ENCODE peak calls at places on chromosomes 3 and 15, in four cellular contexts. J is neural crest cell, U is A172, Q is right cardiac atrium. K is an unnamed sample.

GRCh38 chr15:53833134-53833624 is 73.7 kb upstream of the WDR72 start:
- DNase-seq in J (no peak), U (no peak), Q (peak), K (peak)

GRCh38 chr3:99475229-99475628 is 163.2 kb upstream of the COL8A1 start:
- DNase-seq in J (no peak), U (no peak), Q (no peak), K (no peak)

GRCh38 chr15:55654541-55654940 is 66.4 kb upstream of the PYGO1 start:
- DNase-seq in J (no peak), U (no peak), Q (no peak), K (peak)

GRCh38 chr3:40660554-40660953 is 135.8 kb downstream of the ZNF621 start:
- DNase-seq in J (no peak), U (no peak), Q (no peak), K (no peak)

GRCh38 chr3:59808431-59808830 is 758.6 kb upstream of the CFAP20DC start:
- DNase-seq in J (no peak), U (no peak), Q (no peak), K (no peak)

GRCh38 chr3:114712728-114713492 is 419.1 kb downstream of the TIGIT start:
- DNase-seq in J (no peak), U (no peak), Q (no peak), K (no peak)

GRCh38 chr3:122146466-122146865 is 37.0 kb upstream of the CASR start:
- DNase-seq in J (no peak), U (no peak), Q (no peak), K (no peak)

GRCh38 chr3:29745237-29745870 is 464.5 kb downstream of the RBMS3 start:
- DNase-seq in J (no peak), U (no peak), Q (no peak), K (no peak)

GRCh38 chr3:9909221-9910013 is 6.8 kb downstream of the IL17RE start:
- DNase-seq in J (no peak), U (no peak), Q (no peak), K (no peak)

GRCh38 chr3:25472747-25473146 is 44.7 kb downstream of the RARB start:
- DNase-seq in J (no peak), U (no peak), Q (no peak), K (peak)

GRCh38 chr3:170414202-170414663 is 4.4 kb upstream of the CLDN11 start:
- DNase-seq in J (no peak), U (peak), Q (no peak), K (peak)

GRCh38 chr3:14538451-14539088 is 1.6 kb downstream of the GRIP2 start:
- DNase-seq in J (no peak), U (no peak), Q (peak), K (no peak)

GRCh38 chr3:107630779-107631178 is 108.0 kb downstream of the BBX start:
- DNase-seq in J (no peak), U (no peak), Q (no peak), K (no peak)

GRCh38 chr15:85840079-85840801 is 45.5 kb upstream of the KLHL25 start:
- DNase-seq in J (peak), U (peak), Q (peak), K (peak)

GRCh38 chr15:40498418-40498817 is 27.6 kb downstream of the CHST14 start:
- DNase-seq in J (no peak), U (peak), Q (no peak), K (peak)

GRCh38 chr15:94042163-94042954 is 189.0 kb upstream of the MCTP2 start:
- DNase-seq in J (no peak), U (peak), Q (no peak), K (peak)

GRCh38 chr3:138092023-138092422 is 23.4 kb downstream of the DZIP1L start:
- DNase-seq in J (no peak), U (no peak), Q (no peak), K (peak)

GRCh38 chr3:172607305-172608121 is 84.3 kb upstream of the TNFSF10 start:
- DNase-seq in J (no peak), U (peak), Q (no peak), K (peak)

GRCh38 chr15:96494530-96494929 is 164.0 kb downstream of the NR2F2 start:
- DNase-seq in J (no peak), U (no peak), Q (no peak), K (no peak)

GRCh38 chr3:178274711-178275110 is 261.5 kb upstream of the KCNMB2 start:
- DNase-seq in J (no peak), U (no peak), Q (no peak), K (no peak)

GRCh38 chr15:39530446-39531342 is 50.2 kb upstream of the THBS1 start:
- DNase-seq in J (no peak), U (no peak), Q (no peak), K (peak)

GRCh38 chr3:17407576-17407975 is 334.9 kb downstream of the TBC1D5 start:
- DNase-seq in J (no peak), U (no peak), Q (no peak), K (peak)

GRCh38 chr3:77125934-77126333 is 86.0 kb downstream of the ROBO2 start:
- DNase-seq in J (no peak), U (no peak), Q (no peak), K (no peak)

GRCh38 chr15:52730163-52730562 is 51.0 kb upstream of the ATOSA start:
- DNase-seq in J (no peak), U (peak), Q (no peak), K (no peak)

GRCh38 chr3:150411971-150412370 is 3.9 kb downstream of the TSC22D2 start:
- DNase-seq in J (no peak), U (no peak), Q (no peak), K (no peak)

GRCh38 chr15:33215941-33216872 is 21.7 kb upstream of the FMN1 start:
- DNase-seq in J (no peak), U (peak), Q (no peak), K (peak)

GRCh38 chr3:115792206-115792955 is 169.1 kb downstream of the GAP43 start:
- DNase-seq in J (no peak), U (peak), Q (no peak), K (peak)

GRCh38 chr3:23600178-23600577 is 205.6 kb upstream of the UBE2E1 start:
- DNase-seq in J (no peak), U (peak), Q (no peak), K (peak)

GRCh38 chr3:94811836-94812235 is 749.0 kb downstream of the NSUN3 start:
- DNase-seq in J (no peak), U (no peak), Q (no peak), K (no peak)

GRCh38 chr3:138513073-138513843 is 78.8 kb downstream of the ESYT3 start:
- DNase-seq in J (no peak), U (no peak), Q (no peak), K (no peak)

GRCh38 chr3:99430348-99431134 is 207.9 kb upstream of the COL8A1 start:
- DNase-seq in J (no peak), U (no peak), Q (no peak), K (no peak)

GRCh38 chr3:46482632-46483311 is 15.0 kb upstream of the RTP3 start:
- DNase-seq in J (no peak), U (peak), Q (no peak), K (peak)

GRCh38 chr15:92906038-92906437 is 5.9 kb downstream of the CHD2 start:
- DNase-seq in J (no peak), U (no peak), Q (no peak), K (no peak)

GRCh38 chr15:75156306-75157215 is 45.1 kb upstream of the C15orf39 start:
- DNase-seq in J (no peak), U (peak), Q (no peak), K (no peak)

GRCh38 chr15:82663186-82663600 is 16.0 kb upstream of the CPEB1 start:
- DNase-seq in J (peak), U (peak), Q (peak), K (peak)

GRCh38 chr3:46607603-46608028 is 4.7 kb upstream of the FAM240A start:
- DNase-seq in J (no peak), U (no peak), Q (no peak), K (peak)

GRCh38 chr3:149339931-149340309 is 6.5 kb upstream of the TM4SF18 start:
- DNase-seq in J (no peak), U (peak), Q (peak), K (peak)

GRCh38 chr3:165800970-165801369 is 36.3 kb downstream of the BCHE start:
- DNase-seq in J (no peak), U (no peak), Q (no peak), K (no peak)

GRCh38 chr15:52137432-52138357 is 25.1 kb upstream of the BCL2L10 start:
- DNase-seq in J (no peak), U (no peak), Q (no peak), K (no peak)

GRCh38 chr3:10883478-10884234 is 67.6 kb downstream of the SLC6A11 start:
- DNase-seq in J (peak), U (peak), Q (no peak), K (peak)

K was measured in astrocyte of the hippocampus.